ENCODE peak calls at places on chromosomes 1 and 21, in five cellular contexts. J is iris pigment epithelial cell; M is WTC11; U is hepatic stellate cell; E is activated CD4-positive, alpha-beta T cell treated with anti-CD3 and anti-CD28 coated beads for 48 hours. L is an unnamed sample.
A peak's percentile ranks its signal among the peaks of the same experiment; 100 is the strongest.

GRCh38 chr1:27572019-27572678 is 31.8 kb downstream of the AHDC1 start:
- DNase-seq in J (no peak), M (no peak), U (no peak), E (no peak), L (no peak)

GRCh38 chr1:119799599-119800177 is 11.6 kb downstream of the REG4 start:
- DNase-seq in J (no peak), M (no peak), U (no peak), E (no peak), L (no peak)

GRCh38 chr1:172746091-172746949 is 87.4 kb downstream of the FASLG start:
- DNase-seq in J (peak; percentile 100), M (no peak), U (peak; percentile 71), E (peak; percentile 11), L (peak; percentile 97)

GRCh38 chr1:103514920-103515503 is 10.5 kb upstream of the RNPC3 start:
- DNase-seq in J (peak; percentile 64), M (no peak), U (peak; percentile 6), E (peak; percentile 5), L (peak; percentile 69)

GRCh38 chr21:32131164-32131563 is 147.7 kb downstream of the MIS18A start:
- DNase-seq in J (no peak), M (no peak), U (no peak), E (no peak), L (no peak)

GRCh38 chr1:246092136-246092535 is 414.9 kb downstream of the SMYD3 start:
- DNase-seq in J (no peak), M (no peak), U (no peak), E (no peak), L (no peak)

GRCh38 chr1:183087001-183087400 is 63.8 kb downstream of the LAMC1 start:
- DNase-seq in J (no peak), M (no peak), U (no peak), E (no peak), L (no peak)

GRCh38 chr1:2556277-2557145 is at the start of gene TNFRSF14:
- DNase-seq in J (peak; percentile 61), M (no peak), U (peak; percentile 88), E (peak; percentile 79), L (peak; percentile 77)

GRCh38 chr1:42518894-42519293 is 55.8 kb downstream of the CCDC30 start:
- DNase-seq in J (no peak), M (no peak), U (no peak), E (no peak), L (peak; percentile 19)

L was measured in GM23248.